ENCODE peak calls at places on chromosomes 7 and 10, in five cellular contexts. J is WTC11, Y is activated B cell treated with CpG ODN at 0.5 μM for 24 hours, S is AG09309, H is astrocyte. N is an unnamed sample.

GRCh38 chr7:39133088-39133487 is 155.4 kb downstream of the POU6F2 start:
- DNase-seq in J (no peak), Y (no peak), S (no peak), H (no peak), N (no peak)

GRCh38 chr10:112532053-112532658 is 85.1 kb downstream of the VTI1A start:
- DNase-seq in J (no peak), Y (no peak), S (no peak), H (no peak), N (no peak)

GRCh38 chr10:33174674-33175073 is 159.8 kb downstream of the NRP1 start:
- DNase-seq in J (no peak), Y (no peak), S (no peak), H (no peak), N (no peak)

GRCh38 chr7:98881561-98882315 is 3.4 kb downstream of the TRRAP start:
- DNase-seq in J (no peak), Y (no peak), S (no peak), H (no peak), N (no peak)

GRCh38 chr7:74119831-74120230 is 36.2 kb downstream of the LIMK1 start:
- DNase-seq in J (no peak), Y (no peak), S (no peak), H (no peak), N (no peak)

GRCh38 chr7:86939197-86939814 is 120.1 kb downstream of the ELAPOR2 start:
- DNase-seq in J (peak), Y (no peak), S (peak), H (peak), N (peak)

GRCh38 chr10:25557136-25557535 is 376.9 kb upstream of the MYO3A start:
- DNase-seq in J (no peak), Y (no peak), S (no peak), H (peak), N (no peak)

GRCh38 chr7:22629056-22629455 is 97.9 kb upstream of the IL6 start:
- DNase-seq in J (no peak), Y (no peak), S (no peak), H (no peak), N (no peak)

GRCh38 chr7:14759785-14760184 is 142.8 kb downstream of the DGKB start:
- DNase-seq in J (no peak), Y (no peak), S (no peak), H (no peak), N (no peak)

GRCh38 chr7:36264123-36264916 is 111.3 kb downstream of the EEPD1 start:
- DNase-seq in J (no peak), Y (no peak), S (no peak), H (no peak), N (no peak)

GRCh38 chr10:36671607-36672006 is 453.8 kb upstream of the ANKRD30A start:
- DNase-seq in J (no peak), Y (no peak), S (peak), H (peak), N (no peak)

GRCh38 chr10:109393425-109393824 is 529.9 kb downstream of the XPNPEP1 start:
- DNase-seq in J (peak), Y (no peak), S (no peak), H (no peak), N (no peak)

GRCh38 chr10:102611514-102612095 is 32.7 kb upstream of the TRIM8 start:
- DNase-seq in J (no peak), Y (no peak), S (no peak), H (peak), N (no peak)

GRCh38 chr7:104230606-104231005 is 22.8 kb upstream of the ORC5 start:
- DNase-seq in J (no peak), Y (no peak), S (no peak), H (peak), N (no peak)

GRCh38 chr10:47364366-47364765 is 16.2 kb downstream of the RBP3 start:
- DNase-seq in J (no peak), Y (no peak), S (no peak), H (no peak), N (no peak)

GRCh38 chr7:147707926-147708325 is 882.6 kb upstream of the C7orf33 start:
- DNase-seq in J (no peak), Y (no peak), S (no peak), H (no peak), N (no peak)

GRCh38 chr7:12729112-12729511 is 41.7 kb downstream of the ARL4A start:
- DNase-seq in J (peak), Y (no peak), S (no peak), H (peak), N (peak)

GRCh38 chr10:63558132-63558784 is 37.1 kb downstream of the REEP3 start:
- DNase-seq in J (no peak), Y (no peak), S (no peak), H (no peak), N (no peak)

GRCh38 chr7:749121-749520 is 22.0 kb upstream of the PRKAR1B start:
- DNase-seq in J (no peak), Y (no peak), S (no peak), H (no peak), N (peak)

GRCh38 chr7:21367081-21367480 is 60.8 kb upstream of the SP4 start:
- DNase-seq in J (no peak), Y (no peak), S (no peak), H (no peak), N (no peak)

GRCh38 chr7:15685358-15686181 is 913 bp downstream of the MEOX2 start:
- DNase-seq in J (peak), Y (no peak), S (peak), H (peak), N (no peak)

GRCh38 chr7:157228864-157229422 is 90.2 kb downstream of the UBE3C start:
- DNase-seq in J (peak), Y (no peak), S (no peak), H (no peak), N (peak)

GRCh38 chr10:31142026-31142425 is 110.4 kb upstream of the ZNF438 start:
- DNase-seq in J (no peak), Y (no peak), S (peak), H (peak), N (peak)

GRCh38 chr10:70433581-70434280 is 7.8 kb downstream of the NODAL start:
- DNase-seq in J (no peak), Y (no peak), S (no peak), H (no peak), N (no peak)

GRCh38 chr7:7274782-7275181 is 92.4 kb downstream of the C1GALT1 start:
- DNase-seq in J (no peak), Y (no peak), S (no peak), H (no peak), N (peak)

GRCh38 chr10:131929122-131929845 is 28.5 kb downstream of the PPP2R2D start:
- DNase-seq in J (peak), Y (no peak), S (no peak), H (no peak), N (peak)

GRCh38 chr10:119335671-119336353 is 128.4 kb downstream of the GRK5 start:
- DNase-seq in J (no peak), Y (no peak), S (no peak), H (peak), N (no peak)

GRCh38 chr7:101494602-101495329 is 132.1 kb downstream of the COL26A1 start:
- DNase-seq in J (peak), Y (no peak), S (no peak), H (peak), N (no peak)

GRCh38 chr10:114487815-114488536 is 83.7 kb upstream of the AFAP1L2 start:
- DNase-seq in J (no peak), Y (no peak), S (no peak), H (peak), N (peak)

GRCh38 chr7:32586291-32587221 is 91.3 kb downstream of the AVL9 start:
- DNase-seq in J (no peak), Y (no peak), S (peak), H (peak), N (peak)

GRCh38 chr7:25116621-25117020 is 8.4 kb downstream of the CYCS start:
- DNase-seq in J (no peak), Y (no peak), S (no peak), H (no peak), N (no peak)

DNA sequence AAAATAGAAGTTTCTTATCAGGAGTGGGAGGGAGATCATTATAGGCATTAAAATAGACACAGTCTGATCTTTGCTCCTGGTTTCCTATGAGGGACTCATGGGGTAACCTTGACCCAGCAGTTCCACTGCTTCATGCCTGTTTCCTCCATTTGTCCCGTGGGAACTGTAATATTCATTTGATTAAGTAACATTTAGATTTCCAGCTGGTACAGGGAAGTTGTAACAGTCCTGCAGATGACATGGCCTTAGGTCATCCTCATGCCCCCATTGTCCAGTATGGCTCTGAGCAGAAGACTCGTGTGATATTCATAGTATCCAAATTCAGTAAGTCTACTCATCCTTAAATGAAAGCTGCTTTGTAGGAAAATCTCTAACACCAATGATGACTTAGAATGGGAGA is 122.2 kb upstream of the KIAA1217 start:
- DNase-seq in J (no peak), Y (no peak), S (no peak), H (no peak), N (no peak)
- TF ChIP-seq CTCF in J (no peak), Y (no peak), S (no peak), H (no peak), N (no peak)

GRCh38 chr10:101063548-101064414 is 2.0 kb downstream of the KAZALD1 start:
- DNase-seq in J (peak), Y (no peak), S (no peak), H (no peak), N (no peak)

GRCh38 chr10:101060951-101061813 is 607 bp upstream of the KAZALD1 start:
- DNase-seq in J (peak), Y (peak), S (peak), H (peak), N (peak)

GRCh38 chr10:101061814-101062230 is at the start of gene KAZALD1:
- DNase-seq in J (no peak), Y (no peak), S (no peak), H (no peak), N (no peak)

GRCh38 chr10:101063162-101063525 is 1.4 kb downstream of the KAZALD1 start:
- DNase-seq in J (no peak), Y (no peak), S (no peak), H (no peak), N (no peak)

GRCh38 chr10:101062231-101063161 is 707 bp downstream of the KAZALD1 start:
- DNase-seq in J (peak), Y (peak), S (no peak), H (no peak), N (no peak)
- TF ChIP-seq CTCF in J (peak), Y (no peak), S (peak), H (no peak), N (peak)

DNA sequence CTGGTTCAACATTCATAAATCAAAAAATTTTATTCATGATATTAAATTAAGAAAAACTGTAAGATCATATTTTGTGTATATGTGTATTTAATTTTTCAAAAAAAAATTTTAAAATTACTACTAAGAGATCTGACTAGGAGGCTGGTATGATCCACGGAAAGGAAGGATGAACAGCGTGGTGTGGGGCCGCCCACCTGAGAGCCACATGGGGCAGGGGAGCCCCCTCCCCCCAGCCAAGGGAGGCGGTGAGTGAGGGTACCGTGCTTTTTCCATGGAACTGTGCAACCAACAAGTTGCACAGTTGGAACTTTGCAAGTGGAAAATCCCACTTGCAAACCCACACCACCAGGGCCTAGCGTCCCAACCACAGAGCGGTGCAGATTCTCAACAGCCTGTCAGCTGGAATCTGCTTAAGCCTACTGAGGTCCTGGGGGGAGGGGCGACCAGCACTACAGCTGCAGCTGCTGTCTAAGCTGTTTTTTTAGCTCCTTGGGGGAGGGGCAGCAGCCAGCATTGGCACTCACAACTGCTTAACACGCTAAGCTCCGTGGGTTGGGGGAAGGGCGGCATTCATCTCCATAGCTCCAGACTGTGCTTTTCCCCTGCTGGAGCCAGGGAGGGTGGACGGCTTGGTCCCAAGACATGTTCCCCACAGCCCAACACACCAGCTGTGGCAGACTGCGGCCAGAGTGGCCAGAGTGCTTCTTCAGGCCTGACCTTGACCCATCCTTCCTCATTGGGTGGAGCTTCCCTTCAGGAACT is 94.2 kb upstream of the IGFBP3 start:
- DNase-seq in J (peak), Y (no peak), S (no peak), H (no peak), N (peak)
- TF ChIP-seq CTCF in J (no peak), Y (no peak), S (no peak), H (no peak), N (peak)

GRCh38 chr7:132394283-132395003 is 181.8 kb downstream of the PLXNA4 start:
- DNase-seq in J (no peak), Y (no peak), S (no peak), H (no peak), N (no peak)
- TF ChIP-seq CTCF in J (no peak), Y (no peak), S (peak), H (no peak), N (peak)

GRCh38 chr10:43781480-43782361 is 133.0 kb upstream of the ZNF32 start:
- DNase-seq in J (no peak), Y (no peak), S (no peak), H (peak), N (peak)

GRCh38 chr10:43782814-43783213 is 134.1 kb upstream of the ZNF32 start:
- DNase-seq in J (no peak), Y (no peak), S (no peak), H (no peak), N (no peak)

GRCh38 chr10:43790147-43790546 is 141.5 kb upstream of the ZNF32 start:
- DNase-seq in J (no peak), Y (no peak), S (no peak), H (no peak), N (no peak)

DNA sequence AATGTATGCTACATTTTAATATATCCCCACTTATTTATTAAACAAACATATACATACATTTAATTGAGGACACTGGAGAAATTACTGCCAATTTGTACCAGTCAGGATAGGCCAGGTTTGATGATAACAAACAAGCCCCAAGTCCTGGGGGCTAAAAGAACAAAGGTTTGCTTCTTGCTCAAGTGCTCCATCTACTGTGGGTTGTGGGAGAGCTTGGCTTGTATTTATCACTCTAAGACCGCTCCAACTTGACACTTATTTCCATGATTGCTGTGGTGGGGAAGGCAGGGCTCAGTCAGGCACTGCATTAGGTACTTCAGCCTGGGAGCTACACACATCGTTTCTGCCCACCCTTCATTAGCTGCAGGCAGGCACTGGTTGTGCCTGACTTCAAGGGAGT is 136.6 kb upstream of the ZNF32 start:
- DNase-seq in J (no peak), Y (no peak), S (no peak), H (no peak), N (no peak)
- TF ChIP-seq CTCF in J (no peak), Y (no peak), S (peak), H (no peak), N (peak)

DNA sequence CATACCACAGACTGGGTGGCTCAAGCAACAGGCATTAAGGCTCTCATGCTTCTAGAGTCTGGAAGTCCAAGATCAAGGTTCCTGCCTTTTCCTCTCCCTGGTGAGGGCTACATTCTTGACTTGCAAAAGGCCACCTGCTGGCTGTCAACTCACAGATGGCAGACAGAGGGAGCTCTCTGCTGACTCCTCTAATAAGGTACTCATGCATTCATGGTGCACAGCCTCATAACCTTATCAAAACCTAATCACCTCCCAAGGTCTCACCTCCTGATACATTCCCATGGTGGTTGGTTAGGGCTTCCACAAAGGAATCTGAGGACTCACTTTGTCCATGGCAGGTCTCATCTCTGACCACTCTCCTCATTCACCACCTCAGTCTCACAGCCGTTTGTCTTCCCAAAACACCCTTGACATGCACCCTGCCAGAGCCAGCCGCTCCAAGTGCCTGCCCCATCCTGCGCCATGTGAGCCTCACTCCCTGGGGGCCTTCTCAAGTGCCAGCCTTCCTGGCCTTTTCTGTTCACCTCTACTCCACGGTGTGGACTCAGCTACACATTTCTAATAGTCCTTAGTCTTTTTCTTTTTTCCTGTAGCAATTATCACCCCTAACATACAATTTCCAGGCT is 400.3 kb upstream of the ADARB2 start:
- DNase-seq in J (peak), Y (no peak), S (no peak), H (no peak), N (no peak)
- TF ChIP-seq CTCF in J (peak), Y (no peak), S (no peak), H (no peak), N (peak)